ENCODE peak calls at places on chromosomes 13 and 19, in seven cellular contexts. N is breast epithelium, W is tibial nerve, F is IMR-90, V is thyroid gland, J is heart left ventricle, M is ovary. L is an unnamed sample.

GRCh38 chr13:48403151-48403631 is 9.7 kb downstream of the LPAR6 start:
- DNase-seq in V (no peak), N (no peak), J (no peak), W (no peak), M (no peak), F (peak; percentile 18), L (no peak)

GRCh38 chr13:58165617-58166016 is 534.1 kb downstream of the PCDH17 start:
- DNase-seq in W (no peak), V (no peak), J (no peak), M (no peak), N (no peak), F (no peak), L (no peak)

GRCh38 chr13:105272660-105273631 is 1262.5 kb downstream of the EFNB2 start:
- DNase-seq in J (no peak), N (no peak), M (no peak), V (no peak), W (no peak), F (no peak), L (no peak)

GRCh38 chr13:55528434-55528833 is 1612.3 kb upstream of the PRR20A start:
- DNase-seq in W (no peak), V (no peak), J (no peak), F (no peak), M (no peak), N (no peak), L (no peak)

GRCh38 chr19:41914906-41915247 is 13.4 kb downstream of the ERFL start:
- DNase-seq in N (no peak), W (no peak), V (no peak), M (no peak), F (no peak), J (no peak), L (no peak)

GRCh38 chr19:47713046-47714021 is at the start of gene EHD2:
- DNase-seq in N (peak; percentile 54), M (peak; percentile 90), F (peak; percentile 76), V (peak; percentile 68), W (peak; percentile 58), J (peak; percentile 81), L (no peak)

GRCh38 chr13:89966524-89966923 is 1381.0 kb upstream of the MIR17HG start:
- DNase-seq in M (no peak), J (no peak), V (no peak), F (no peak), W (no peak), N (no peak), L (no peak)

GRCh38 chr19:13483215-13483614 is 23.1 kb downstream of the CACNA1A start:
- DNase-seq in V (no peak), M (no peak), N (no peak), F (no peak), J (no peak), W (no peak), L (no peak)

GRCh38 chr19:2507109-2507508 is 31.2 kb downstream of the GADD45B start:
- DNase-seq in F (peak; percentile 89), W (no peak), M (no peak), J (no peak), N (peak; percentile 55), V (peak; percentile 16), L (no peak)

GRCh38 chr13:60617863-60618733 is 221.1 kb downstream of the TDRD3 start:
- DNase-seq in V (no peak), M (no peak), J (no peak), N (no peak), F (peak; percentile 36), W (no peak), L (no peak)

GRCh38 chr19:20245309-20245708 is 78.3 kb downstream of the ZNF486 start:
- DNase-seq in W (no peak), V (peak; percentile 65), F (no peak), M (no peak), N (no peak), J (no peak), L (no peak)

GRCh38 chr13:62176051-62176450 is 760.4 kb upstream of the PCDH20 start:
- DNase-seq in F (no peak), W (no peak), J (no peak), V (no peak), M (no peak), N (no peak), L (no peak)

GRCh38 chr13:98300956-98301641 is 124.0 kb upstream of the RNF113B start:
- DNase-seq in V (peak; percentile 31), J (no peak), W (no peak), N (peak; percentile 76), M (no peak), F (peak; percentile 82), L (no peak)

GRCh38 chr13:41811588-41812021 is 149.3 kb downstream of the VWA8 start:
- DNase-seq in J (no peak), F (no peak), M (no peak), N (no peak), W (no peak), V (no peak), L (no peak)

GRCh38 chr13:75512253-75512652 is 25.4 kb downstream of the COMMD6 start:
- DNase-seq in F (no peak), N (no peak), V (no peak), M (no peak), W (no peak), J (no peak), L (no peak)

GRCh38 chr19:37778613-37779138 is 710 bp downstream of the ZNF573 start:
- DNase-seq in N (no peak), M (no peak), J (no peak), W (no peak), V (no peak), F (peak; percentile 0), L (no peak)

GRCh38 chr13:112587359-112587766 is 590 bp downstream of the TUBGCP3 start:
- DNase-seq in F (peak; percentile 86), W (peak; percentile 53), V (peak; percentile 78), J (peak; percentile 91), N (peak; percentile 67), M (peak; percentile 94), L (no peak)
- TF ChIP-seq POLR2A in F (no peak), W (no peak), V (no peak), J (no peak), N (no peak), M (peak; percentile 17), L (peak; percentile 29)

GRCh38 chr19:7417671-7418324 is 69.1 kb downstream of the ARHGEF18 start:
- DNase-seq in W (no peak), N (no peak), J (no peak), V (no peak), F (peak; percentile 30), M (no peak), L (no peak)
- TF ChIP-seq POLR2A in W (no peak), N (no peak), J (no peak), V (no peak), F (no peak), M (no peak), L (no peak)

DNA sequence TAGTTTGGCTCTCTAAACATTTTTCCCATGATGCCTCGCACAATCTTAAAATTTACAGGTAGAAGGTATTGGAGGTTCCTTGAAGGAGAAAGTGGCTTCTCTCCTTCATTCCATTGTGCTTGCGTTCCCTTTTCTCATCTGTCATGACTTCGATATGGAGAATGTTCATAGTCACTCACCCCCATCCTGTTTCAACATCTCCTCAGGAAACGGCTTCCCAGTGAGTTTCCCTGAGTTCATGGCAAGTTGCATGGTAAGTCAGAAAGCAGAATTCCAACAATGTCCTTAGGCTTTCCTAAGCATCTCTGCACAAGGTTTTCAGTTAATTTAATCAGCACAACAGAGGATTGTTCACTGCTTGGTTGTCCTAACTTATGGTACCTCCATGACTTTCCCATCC is 581.8 kb upstream of the SLITRK5 start:
- DNase-seq in F (peak; percentile 95), N (no peak), W (no peak), J (no peak), M (no peak), V (no peak), L (no peak)
- TF ChIP-seq POLR2A in F (no peak), N (no peak), W (no peak), J (no peak), M (no peak), V (no peak), L (no peak)

GRCh38 chr19:58401825-58402433 is 6.5 kb downstream of the RNF225 start:
- DNase-seq in W (no peak), F (no peak), N (no peak), V (no peak), M (no peak), J (no peak), L (no peak)

GRCh38 chr19:58400638-58400915 is 5.1 kb downstream of the RNF225 start:
- DNase-seq in V (no peak), F (no peak), N (no peak), J (no peak), W (no peak), M (no peak), L (no peak)

GRCh38 chr19:58399903-58400637 is 4.6 kb downstream of the RNF225 start:
- DNase-seq in W (no peak), V (no peak), M (no peak), J (no peak), N (no peak), F (no peak), L (no peak)

GRCh38 chr19:58398545-58398944 is 3.1 kb downstream of the RNF225 start:
- DNase-seq in M (no peak), W (no peak), J (no peak), N (no peak), V (no peak), F (no peak), L (no peak)

GRCh38 chr19:58400916-58401824 is 5.7 kb downstream of the RNF225 start:
- DNase-seq in V (peak; percentile 100), F (peak; percentile 99), N (peak; percentile 100), M (peak; percentile 100), J (peak; percentile 100), W (peak; percentile 100), L (peak; percentile 98)
- TF ChIP-seq POLR2A in V (no peak), F (peak; percentile 89), N (no peak), M (peak; percentile 61), J (no peak), W (peak; percentile 69), L (no peak)

GRCh38 chr19:3626473-3627350 is at the start of gene CACTIN:
- DNase-seq in N (peak; percentile 98), J (peak; percentile 100), W (peak; percentile 97), F (peak; percentile 97), M (peak; percentile 99), V (peak; percentile 100), L (peak; percentile 90)
- TF ChIP-seq POLR2A in N (no peak), J (no peak), W (peak; percentile 82), F (peak; percentile 93), M (peak; percentile 71), V (no peak), L (peak; percentile 75)

DNA sequence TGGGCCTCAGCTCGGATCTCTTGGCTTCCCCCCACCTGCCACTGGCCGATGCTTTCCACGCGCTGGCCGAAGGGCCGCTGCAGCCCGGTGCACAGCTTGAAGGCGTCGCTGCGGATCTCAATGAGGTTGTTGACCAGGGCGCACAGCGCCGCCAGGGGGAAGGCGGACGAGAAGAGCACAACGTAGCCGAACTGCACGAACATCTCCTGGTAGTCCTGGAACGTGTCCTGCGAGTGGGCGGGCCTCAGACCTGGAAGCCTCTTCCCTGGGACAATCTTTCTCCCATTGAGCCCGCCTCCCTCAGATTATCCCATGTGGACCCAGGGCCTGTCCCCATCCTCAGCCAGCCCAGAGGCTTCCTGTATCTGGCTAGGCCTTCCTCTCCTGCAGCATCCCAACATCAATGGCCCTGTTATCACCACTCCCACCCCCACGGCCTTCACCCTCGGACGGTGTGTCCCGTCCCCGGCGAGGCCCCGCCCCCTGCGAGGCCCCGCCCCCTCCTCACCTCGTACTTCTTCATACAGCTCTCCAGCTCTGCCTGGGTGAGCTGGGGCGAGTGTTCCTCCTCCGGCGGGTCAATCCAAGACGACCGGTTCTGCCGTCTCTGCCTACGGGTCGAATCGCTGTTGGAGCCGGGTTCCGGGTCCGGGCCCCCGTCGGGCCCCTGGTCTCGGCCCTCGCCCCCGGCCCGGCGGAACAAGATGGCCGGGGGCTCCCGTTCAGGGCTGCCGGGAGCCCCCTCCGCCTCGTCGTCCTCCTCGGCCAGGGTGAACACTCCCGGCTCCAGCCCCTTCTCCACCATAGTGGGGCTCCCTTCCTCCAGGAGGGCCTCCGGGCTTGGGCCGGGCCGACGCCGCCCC is 6.8 kb downstream of the ANO8 start:
- DNase-seq in J (no peak), V (peak; percentile 96), W (no peak), F (no peak), N (peak; percentile 94), M (peak; percentile 83), L (no peak)
- TF ChIP-seq POLR2A in J (no peak), V (no peak), W (no peak), F (no peak), N (no peak), M (no peak), L (peak; percentile 35)

L was measured in esophagus squamous epithelium.